ENCODE peak calls at places on chromosomes 13 and 19, in seven cellular contexts. F, J, B, Z, M, T and P are unnamed samples.

GRCh38 chr19:13008926-13009787 is 13.9 kb downstream of the NFIX start:
- DNase-seq in F (no peak), J (no peak), T (peak; percentile 55), B (no peak), Z (peak; percentile 68), M (no peak), P (no peak)

GRCh38 chr19:3533563-3534216 is 5.3 kb upstream of the TEKTIP1 start:
- DNase-seq in J (no peak), M (no peak), T (no peak), F (no peak), B (no peak), Z (no peak), P (no peak)

GRCh38 chr13:71118779-71119364 is 748.1 kb downstream of the DACH1 start:
- DNase-seq in B (no peak), T (no peak), F (no peak), J (no peak), M (no peak), Z (no peak), P (no peak)

GRCh38 chr19:17109962-17110598 is 34.5 kb downstream of the MYO9B start:
- DNase-seq in M (no peak), T (no peak), J (no peak), B (no peak), Z (no peak), F (peak; percentile 72), P (no peak)

GRCh38 chr13:85853901-85854663 is 54.9 kb upstream of the SLITRK6 start:
- DNase-seq in B (no peak), M (no peak), J (no peak), Z (peak; percentile 31), F (no peak), T (no peak), P (no peak)

GRCh38 chr19:17560205-17560595 is 4.8 kb downstream of the COLGALT1 start:
- DNase-seq in M (no peak), B (peak; percentile 89), F (no peak), J (peak; percentile 93), T (peak; percentile 95), Z (no peak), P (no peak)

GRCh38 chr19:17871878-17872250 is at the start of gene SLC5A5:
- DNase-seq in Z (peak; percentile 42), J (no peak), M (no peak), B (no peak), T (no peak), F (no peak), P (no peak)

GRCh38 chr19:18029617-18030338 is 21.8 kb downstream of the ARRDC2 start:
- DNase-seq in T (peak; percentile 23), J (no peak), F (no peak), M (no peak), B (no peak), Z (no peak), P (peak; percentile 62)

GRCh38 chr13:110230661-110231347 is 76.2 kb downstream of the COL4A1 start:
- DNase-seq in J (no peak), T (no peak), M (no peak), B (no peak), F (no peak), Z (no peak), P (no peak)

GRCh38 chr19:35796645-35797542 is 15.8 kb downstream of the PRODH2 start:
- DNase-seq in T (no peak), F (no peak), M (no peak), Z (peak; percentile 56), B (no peak), J (no peak), P (no peak)
- TF ChIP-seq EZH2 in T (no peak), F (no peak), M (no peak), Z (peak; percentile 29), B (no peak), J (peak; percentile 39), P (no peak)

GRCh38 chr19:575527-576506 is 3.4 kb downstream of the BSG start:
- DNase-seq in M (no peak), T (peak; percentile 88), B (peak; percentile 44), J (peak; percentile 52), F (no peak), Z (peak; percentile 18), P (no peak)
- H3K27ac ChIP-seq in M (no peak overlapping the region), T (peak overlapping the region; percentile 44), B (no peak overlapping the region), J (peak overlapping the region; percentile 28), F (no peak overlapping the region), Z (peak overlapping the region; percentile 69), P (peak overlapping the region; percentile 43)

GRCh38 chr13:22726721-22727120 is 454.1 kb upstream of the SGCG start:
- DNase-seq in B (no peak), Z (no peak), F (no peak), M (no peak), T (no peak), J (no peak), P (peak; percentile 80)
- H3K27me3 ChIP-seq in B (no peaks in the 10 kb centered on the region), Z (no peaks in the 10 kb centered on the region), F (no peaks in the 10 kb centered on the region), M (no peaks in the 10 kb centered on the region), T (no peaks in the 10 kb centered on the region), J (no peaks in the 10 kb centered on the region), P (no peaks in the 10 kb centered on the region)

GRCh38 chr13:27791146-27791900 is 960 bp upstream of the GSX1 start:
- DNase-seq in T (no peak), M (peak; percentile 20), B (no peak), F (no peak), Z (peak; percentile 31), J (no peak), P (no peak)

GRCh38 chr13:27793377-27794074 is 1.2 kb downstream of the GSX1 start:
- DNase-seq in J (no peak), T (no peak), F (no peak), Z (peak; percentile 51), B (no peak), M (no peak), P (no peak)

GRCh38 chr13:27794075-27794691 is 1.9 kb downstream of the GSX1 start:
- DNase-seq in T (no peak), F (no peak), M (no peak), J (no peak), B (no peak), Z (peak; percentile 63), P (no peak)

GRCh38 chr13:27791901-27792392 is 336 bp upstream of the GSX1 start:
- DNase-seq in J (no peak), M (no peak), Z (no peak), T (no peak), B (no peak), F (no peak), P (no peak)

GRCh38 chr13:27792393-27793218 is at the start of gene GSX1:
- DNase-seq in B (peak; percentile 63), Z (peak; percentile 95), J (peak; percentile 74), M (no peak), F (no peak), T (peak; percentile 86), P (peak; percentile 75)
- TF ChIP-seq EZH2 in B (peak; percentile 62), Z (peak; percentile 63), J (peak; percentile 81), M (no peak), F (no peak), T (no peak), P (no peak)

GRCh38 chr13:44967656-44968451 is 21.4 kb downstream of the NUFIP1 start:
- DNase-seq in T (peak; percentile 33), Z (no peak), B (no peak), F (no peak), J (peak; percentile 57), M (no peak), P (no peak)
- H3K27ac ChIP-seq in T (no peak overlapping the region), Z (no peak overlapping the region), B (no peak overlapping the region), F (no peak overlapping the region), J (no peak overlapping the region), M (no peak overlapping the region), P (no peak overlapping the region)

DNA sequence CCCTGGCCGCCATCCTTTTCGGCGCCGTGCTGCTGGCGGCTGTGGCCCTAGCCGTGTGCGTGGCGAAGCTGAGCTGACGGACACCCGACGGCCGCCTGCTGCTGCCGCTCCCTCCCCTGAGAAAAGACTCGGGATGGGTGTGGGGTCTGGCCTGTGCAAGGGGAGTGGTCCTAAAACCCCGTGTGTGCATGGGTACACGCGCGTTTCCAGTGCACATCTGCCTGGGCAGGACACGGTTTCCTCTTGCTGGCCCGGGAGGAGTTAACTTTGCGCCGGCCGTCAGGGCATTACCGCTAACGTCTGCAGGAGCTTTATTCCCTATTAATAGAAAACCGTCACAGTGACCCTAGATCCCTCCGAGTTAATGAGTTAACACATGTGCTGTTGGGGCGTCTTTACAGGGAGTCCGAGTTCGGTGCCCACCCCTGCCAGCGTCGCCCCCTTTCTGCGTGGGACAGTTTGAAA is 1.3 kb downstream of the RGS9BP start:
- DNase-seq in B (no peak), T (no peak), M (no peak), Z (no peak), J (no peak), F (no peak), P (no peak)
- H3K27me3 ChIP-seq in B (peaks cover 24% of the 10 kb centered on the region), T (peaks cover 19% of the 10 kb centered on the region), M (no peaks in the 10 kb centered on the region), Z (peaks cover 45% of the 10 kb centered on the region), J (peaks cover 24% of the 10 kb centered on the region), F (peaks cover 7% of the 10 kb centered on the region), P (peaks cover 6% of the 10 kb centered on the region)

GRCh38 chr13:25018729-25019115 is 77.2 kb upstream of the PABPC3 start:
- DNase-seq in T (no peak), B (no peak), J (no peak), Z (peak; percentile 50), F (no peak), M (no peak), P (no peak)
- TF ChIP-seq EZH2 in T (no peak), B (no peak), J (no peak), Z (no peak), F (no peak), M (no peak), P (no peak)

GRCh38 chr13:99199541-99200432 is 867 bp upstream of the UBAC2 start:
- DNase-seq in M (no peak), J (peak; percentile 31), Z (no peak), F (no peak), B (no peak), T (peak; percentile 55), P (no peak)
- H3K27ac ChIP-seq in M (peak overlapping the region; percentile 90), J (peak overlapping the region; percentile 84), Z (peak overlapping the region; percentile 96), F (peak overlapping the region; percentile 73), B (peak overlapping the region; percentile 91), T (peak overlapping the region; percentile 90), P (peak overlapping the region; percentile 97)